ENCODE peak calls at places on chromosomes 1 and 21, in six cellular contexts. Q, V, T, U, J and M are unnamed samples.

GRCh38 chr1:1173061-1173792 is 453 bp upstream of the TTLL10 start:
- DNase-seq in Q (no peak), V (no peak), T (no peak), U (no peak), J (no peak), M (peak; percentile 41)

GRCh38 chr1:203475012-203475981 is at the start of gene PRELP:
- DNase-seq in Q (peak; percentile 88), V (no peak), T (no peak), U (peak; percentile 5), J (peak; percentile 64), M (peak; percentile 10)

GRCh38 chr1:39943471-39944290 is 11.3 kb upstream of the MFSD2A start:
- DNase-seq in Q (no peak), V (no peak), T (no peak), U (no peak), J (peak; percentile 56), M (no peak)

GRCh38 chr1:207495816-207496792 is at the start of gene CR1:
- DNase-seq in Q (peak; percentile 28), V (no peak), T (no peak), U (no peak), J (no peak), M (peak; percentile 92)

GRCh38 chr1:234681065-234681464 is 71.1 kb upstream of the IRF2BP2 start:
- DNase-seq in Q (no peak), V (no peak), T (no peak), U (no peak), J (no peak), M (no peak)

GRCh38 chr21:16535100-16535418 is 805.3 kb downstream of the USP25 start:
- DNase-seq in Q (no peak), V (peak; percentile 96), T (no peak), U (peak; percentile 82), J (no peak), M (no peak)

GRCh38 chr1:156808186-156809030 is 8.2 kb downstream of the SH2D2A start:
- DNase-seq in Q (no peak), V (no peak), T (no peak), U (no peak), J (no peak), M (no peak)

GRCh38 chr1:213728593-213729536 is 258.9 kb upstream of the PROX1 start:
- DNase-seq in Q (no peak), V (no peak), T (no peak), U (no peak), J (no peak), M (no peak)

GRCh38 chr1:204479387-204480136 is 15.0 kb downstream of the PIK3C2B start:
- DNase-seq in Q (no peak), V (no peak), T (no peak), U (no peak), J (peak; percentile 92), M (no peak)

GRCh38 chr1:55986003-55986402 is 593.4 kb downstream of the PLPP3 start:
- DNase-seq in Q (no peak), V (peak; percentile 45), T (no peak), U (no peak), J (no peak), M (no peak)

GRCh38 chr1:29415156-29415830 is 179.0 kb downstream of the PTPRU start:
- DNase-seq in Q (peak; percentile 81), V (peak; percentile 7), T (no peak), U (peak; percentile 33), J (peak; percentile 40), M (no peak)

GRCh38 chr1:214532070-214532469 is 19.3 kb downstream of the PTPN14 start:
- DNase-seq in Q (no peak), V (no peak), T (no peak), U (no peak), J (no peak), M (no peak)

GRCh38 chr1:156897078-156897825 is 3.7 kb downstream of the PEAR1 start:
- DNase-seq in Q (no peak), V (peak; percentile 81), T (no peak), U (peak; percentile 63), J (peak; percentile 65), M (no peak)

GRCh38 chr1:217747156-217747769 is 116.1 kb downstream of the SPATA17 start:
- DNase-seq in Q (peak; percentile 17), V (peak; percentile 55), T (no peak), U (peak; percentile 46), J (peak; percentile 17), M (no peak)

GRCh38 chr1:185439727-185440415 is 122.8 kb upstream of the IVNS1ABP start:
- DNase-seq in Q (no peak), V (peak; percentile 60), T (no peak), U (peak; percentile 77), J (peak; percentile 73), M (no peak)

GRCh38 chr1:110057963-110058518 is 12.4 kb downstream of the ALX3 start:
- DNase-seq in Q (no peak), V (no peak), T (no peak), U (no peak), J (no peak), M (no peak)

GRCh38 chr1:59967141-59967697 is 40.6 kb upstream of the CYP2J2 start:
- DNase-seq in Q (peak; percentile 34), V (peak; percentile 45), T (no peak), U (no peak), J (no peak), M (no peak)

GRCh38 chr1:59366352-59366751 is 69.5 kb downstream of the FGGY start:
- DNase-seq in Q (no peak), V (peak; percentile 55), T (no peak), U (no peak), J (peak; percentile 39), M (no peak)

GRCh38 chr1:39268112-39268581 is 63.7 kb downstream of the MACF1 start:
- DNase-seq in Q (peak; percentile 72), V (peak; percentile 88), T (no peak), U (no peak), J (no peak), M (no peak)

GRCh38 chr1:97680894-97681293 is 239.9 kb downstream of the DPYD start:
- DNase-seq in Q (no peak), V (no peak), T (no peak), U (no peak), J (no peak), M (no peak)

GRCh38 chr1:31954607-31955283 is 16.6 kb upstream of the PTP4A2 start:
- DNase-seq in Q (peak; percentile 97), V (peak; percentile 99), T (no peak), U (peak; percentile 95), J (peak; percentile 71), M (peak; percentile 89)

GRCh38 chr1:111559736-111560279 is 56.4 kb upstream of the ADORA3 start:
- DNase-seq in Q (no peak), V (peak; percentile 75), T (no peak), U (no peak), J (no peak), M (no peak)

GRCh38 chr1:180424848-180425457 is 77.4 kb downstream of the ACBD6 start:
- DNase-seq in Q (peak; percentile 42), V (peak; percentile 13), T (no peak), U (no peak), J (no peak), M (no peak)

GRCh38 chr1:225844236-225845061 is 34.5 kb downstream of the EPHX1 start:
- DNase-seq in Q (no peak), V (no peak), T (no peak), U (no peak), J (no peak), M (peak; percentile 64)

GRCh38 chr1:167081594-167081993 is 8.6 kb downstream of the GPA33 start:
- DNase-seq in Q (no peak), V (no peak), T (no peak), U (no peak), J (no peak), M (no peak)

GRCh38 chr1:57637155-57637554 is 213.3 kb upstream of the DAB1 start:
- DNase-seq in Q (peak; percentile 47), V (peak; percentile 91), T (no peak), U (no peak), J (peak; percentile 55), M (no peak)